ENCODE peak calls at places on chromosomes 4 and X, in six cellular contexts. One of them, this sample, is unnamed.
A peak's percentile ranks its signal among the peaks of the same experiment; 100 is the strongest.

GRCh38 chrX:38061335-38061734 is 55.0 kb downstream of the SYTL5 start:
- DNase-seq in astrocyte of the spinal cord: peak; percentile 34
- DNase-seq in lung: no peak
- DNase-seq in Peyer's patch: no peak
- DNase-seq in thoracic aorta: no peak
- DNase-seq in CD8-positive, alpha-beta memory T cell: no peak
- DNase-seq in this sample: no peak

GRCh38 chr4:142144813-142145212 is 508.4 kb downstream of the IL15 start:
- DNase-seq in Peyer's patch: no peak
- DNase-seq in thoracic aorta: no peak
- DNase-seq in CD8-positive, alpha-beta memory T cell: no peak
- DNase-seq in astrocyte of the spinal cord: no peak
- DNase-seq in lung: no peak
- DNase-seq in this sample: no peak

GRCh38 chr4:152534541-152535231 is 1.2 kb downstream of the FBXW7 start:
- DNase-seq in lung: peak; percentile 43
- DNase-seq in astrocyte of the spinal cord: peak; percentile 17
- DNase-seq in thoracic aorta: no peak
- DNase-seq in Peyer's patch: peak; percentile 79
- DNase-seq in CD8-positive, alpha-beta memory T cell: peak; percentile 44
- DNase-seq in this sample: no peak

GRCh38 chr4:146243141-146243882 is 29.0 kb downstream of the REELD1 start:
- DNase-seq in lung: no peak
- DNase-seq in astrocyte of the spinal cord: no peak
- DNase-seq in thoracic aorta: no peak
- DNase-seq in CD8-positive, alpha-beta memory T cell: peak; percentile 24
- DNase-seq in Peyer's patch: peak; percentile 60
- DNase-seq in this sample: no peak

GRCh38 chrX:142036111-142036510 is 132.4 kb downstream of the MAGEC1 start:
- DNase-seq in lung: no peak
- DNase-seq in thoracic aorta: no peak
- DNase-seq in astrocyte of the spinal cord: peak; percentile 66
- DNase-seq in Peyer's patch: no peak
- DNase-seq in CD8-positive, alpha-beta memory T cell: no peak
- DNase-seq in this sample: no peak

GRCh38 chr4:68132342-68132741 is 2.7 kb upstream of the TMPRSS11F start:
- DNase-seq in CD8-positive, alpha-beta memory T cell: no peak
- DNase-seq in astrocyte of the spinal cord: no peak
- DNase-seq in Peyer's patch: no peak
- DNase-seq in lung: no peak
- DNase-seq in thoracic aorta: no peak
- DNase-seq in this sample: no peak

GRCh38 chrX:69065451-69065850 is 99.8 kb downstream of the PJA1 start:
- DNase-seq in lung: no peak
- DNase-seq in CD8-positive, alpha-beta memory T cell: no peak
- DNase-seq in astrocyte of the spinal cord: no peak
- DNase-seq in Peyer's patch: peak; percentile 14
- DNase-seq in thoracic aorta: no peak
- DNase-seq in this sample: no peak

GRCh38 chrX:48689143-48689920 is 5.7 kb downstream of the WAS start:
- DNase-seq in CD8-positive, alpha-beta memory T cell: no peak
- DNase-seq in lung: no peak
- DNase-seq in Peyer's patch: no peak
- DNase-seq in thoracic aorta: no peak
- DNase-seq in astrocyte of the spinal cord: no peak
- DNase-seq in this sample: no peak

GRCh38 chr4:128600996-128601857 is 208.3 kb upstream of the JADE1 start:
- DNase-seq in thoracic aorta: peak; percentile 43
- DNase-seq in lung: peak; percentile 88
- DNase-seq in Peyer's patch: peak; percentile 75
- DNase-seq in astrocyte of the spinal cord: peak; percentile 98
- DNase-seq in CD8-positive, alpha-beta memory T cell: no peak
- DNase-seq in this sample: peak; percentile 100

GRCh38 chr4:98801259-98801725 is 127.6 kb downstream of the EIF4E start:
- DNase-seq in lung: no peak
- DNase-seq in Peyer's patch: no peak
- DNase-seq in CD8-positive, alpha-beta memory T cell: no peak
- DNase-seq in thoracic aorta: no peak
- DNase-seq in astrocyte of the spinal cord: no peak
- DNase-seq in this sample: no peak

DNA sequence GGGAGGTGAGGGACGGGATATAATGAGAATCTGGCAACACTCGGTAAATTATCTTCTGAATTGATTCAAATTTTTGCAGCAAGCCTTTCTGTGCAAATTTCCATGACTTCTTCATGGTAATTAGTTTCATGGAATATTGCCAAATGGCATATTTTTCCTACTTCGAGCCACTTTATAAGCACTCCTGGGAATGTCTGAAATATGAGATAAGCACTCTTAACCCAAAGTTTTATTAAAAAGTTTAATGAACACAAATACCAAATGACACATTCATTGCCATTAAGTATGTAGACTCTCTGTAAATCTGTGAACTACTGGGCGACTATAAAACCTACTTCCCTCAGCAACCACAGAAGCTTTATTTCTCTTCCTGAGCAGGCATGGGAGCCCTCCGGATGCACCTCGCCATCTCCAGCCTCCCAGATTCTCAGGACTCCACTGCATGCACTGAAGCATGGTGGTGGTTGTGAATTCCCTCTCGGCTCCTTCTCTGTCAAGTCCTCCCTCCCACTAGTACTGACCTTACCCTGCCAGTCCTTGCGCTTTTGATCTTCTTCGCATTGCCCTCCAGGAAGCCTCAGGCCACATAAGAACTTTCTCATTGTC is 154.4 kb upstream of the RPL34 start:
- DNase-seq in lung: no peak
- DNase-seq in Peyer's patch: no peak
- DNase-seq in astrocyte of the spinal cord: peak; percentile 49
- DNase-seq in CD8-positive, alpha-beta memory T cell: no peak
- DNase-seq in thoracic aorta: no peak
- DNase-seq in this sample: no peak
- H3K4me3 ChIP-seq in lung: no peak overlapping the region
- H3K4me3 ChIP-seq in Peyer's patch: no peak overlapping the region
- H3K4me3 ChIP-seq in astrocyte of the spinal cord: no peak overlapping the region
- H3K4me3 ChIP-seq in CD8-positive, alpha-beta memory T cell: no peak overlapping the region
- H3K4me3 ChIP-seq in thoracic aorta: no peak overlapping the region
- H3K4me3 ChIP-seq in this sample: no peak overlapping the region

GRCh38 chr4:39407584-39407885 is 805 bp downstream of the KLB start:
- DNase-seq in lung: no peak
- DNase-seq in Peyer's patch: no peak
- DNase-seq in CD8-positive, alpha-beta memory T cell: no peak
- DNase-seq in thoracic aorta: no peak
- DNase-seq in astrocyte of the spinal cord: no peak
- DNase-seq in this sample: no peak
- H3K4me3 ChIP-seq in lung: no peak overlapping the region
- H3K4me3 ChIP-seq in Peyer's patch: no peak overlapping the region
- H3K4me3 ChIP-seq in CD8-positive, alpha-beta memory T cell: no peak overlapping the region
- H3K4me3 ChIP-seq in thoracic aorta: no peak overlapping the region
- H3K4me3 ChIP-seq in astrocyte of the spinal cord: no peak overlapping the region
- H3K4me3 ChIP-seq in this sample: no peak overlapping the region

DNA sequence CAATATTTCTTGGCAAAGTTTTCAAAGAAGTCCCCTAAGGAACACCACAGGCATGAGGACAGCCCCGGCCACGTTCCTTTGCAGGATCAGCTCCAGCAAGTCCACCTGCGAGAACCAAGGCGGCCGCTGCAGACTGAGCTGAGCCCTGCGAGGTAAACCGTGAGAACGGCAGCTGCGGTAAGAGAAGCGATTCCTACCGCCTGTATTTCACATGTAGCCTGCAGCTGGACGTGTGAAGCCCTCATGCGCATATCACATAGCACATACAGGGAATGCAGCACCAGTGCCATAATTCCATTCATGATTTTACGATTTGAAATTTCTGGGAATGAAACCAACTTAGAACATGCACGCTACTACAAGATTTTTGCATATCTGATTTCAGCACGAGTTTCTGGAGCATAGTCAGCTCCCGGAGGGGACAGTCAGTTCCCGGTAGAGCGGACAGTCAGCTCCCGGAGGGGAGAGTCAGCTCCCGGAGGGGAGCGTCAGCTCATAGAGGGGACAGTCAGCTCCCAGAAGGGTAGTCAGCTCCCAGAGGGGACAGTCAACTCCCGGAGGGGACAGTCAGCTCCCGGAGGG is 41.7 kb downstream of the FGFRL1 start:
- DNase-seq in Peyer's patch: peak; percentile 45
- DNase-seq in CD8-positive, alpha-beta memory T cell: no peak
- DNase-seq in lung: no peak
- DNase-seq in thoracic aorta: no peak
- DNase-seq in astrocyte of the spinal cord: no peak
- DNase-seq in this sample: peak; percentile 63
- H3K4me3 ChIP-seq in Peyer's patch: no peak overlapping the region
- H3K4me3 ChIP-seq in CD8-positive, alpha-beta memory T cell: no peak overlapping the region
- H3K4me3 ChIP-seq in lung: no peak overlapping the region
- H3K4me3 ChIP-seq in thoracic aorta: peak overlapping the region; percentile 39
- H3K4me3 ChIP-seq in astrocyte of the spinal cord: no peak overlapping the region
- H3K4me3 ChIP-seq in this sample: peak overlapping the region; percentile 17

DNA sequence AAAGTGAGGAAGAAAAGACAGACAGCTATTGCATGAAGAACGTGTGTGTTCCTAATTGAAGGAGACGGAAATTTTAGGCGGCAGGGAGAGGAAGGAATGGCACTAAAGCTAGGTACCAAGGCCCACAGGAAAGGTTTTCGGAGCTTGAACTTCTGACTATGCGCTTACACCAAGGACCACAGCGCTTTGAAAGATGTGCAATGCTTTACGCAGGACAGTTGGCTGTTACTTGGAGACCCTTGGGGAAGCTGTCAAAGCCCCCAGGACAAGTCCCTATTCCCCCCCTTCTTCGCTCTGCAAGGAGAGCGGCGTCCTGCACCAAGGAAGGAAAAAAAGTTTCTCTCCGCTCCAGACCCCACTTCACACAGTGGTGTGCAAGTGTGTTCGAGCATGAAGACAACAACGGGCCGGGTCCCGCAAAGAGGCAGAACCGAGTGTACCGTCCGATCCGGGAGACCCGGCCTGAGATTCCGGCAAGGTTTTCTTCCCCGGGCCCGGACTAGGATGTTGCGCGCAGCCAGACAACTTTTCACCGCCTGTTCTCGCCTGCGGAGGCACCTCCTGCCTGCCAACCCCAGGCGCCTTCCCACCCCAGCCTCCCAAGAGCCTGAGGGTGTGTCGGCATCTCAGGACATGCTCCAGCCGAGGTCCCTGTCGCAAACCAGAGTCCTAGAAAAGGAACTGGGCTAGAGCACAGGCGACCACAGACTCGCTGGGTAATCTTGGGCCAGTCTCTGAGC is 888 bp downstream of the KDR start:
- DNase-seq in Peyer's patch: no peak
- DNase-seq in CD8-positive, alpha-beta memory T cell: no peak
- DNase-seq in astrocyte of the spinal cord: peak; percentile 29
- DNase-seq in lung: no peak
- DNase-seq in thoracic aorta: no peak
- DNase-seq in this sample: no peak
- H3K4me3 ChIP-seq in Peyer's patch: no peak overlapping the region
- H3K4me3 ChIP-seq in CD8-positive, alpha-beta memory T cell: no peak overlapping the region
- H3K4me3 ChIP-seq in astrocyte of the spinal cord: peak overlapping the region; percentile 69
- H3K4me3 ChIP-seq in lung: peak overlapping the region; percentile 69
- H3K4me3 ChIP-seq in thoracic aorta: peak overlapping the region; percentile 71
- H3K4me3 ChIP-seq in this sample: peak overlapping the region; percentile 69

GRCh38 chr4:10353110-10353509 is 104.1 kb downstream of the ZNF518B start:
- DNase-seq in Peyer's patch: no peak
- DNase-seq in astrocyte of the spinal cord: no peak
- DNase-seq in CD8-positive, alpha-beta memory T cell: no peak
- DNase-seq in lung: no peak
- DNase-seq in thoracic aorta: no peak
- DNase-seq in this sample: no peak
- H3K4me3 ChIP-seq in Peyer's patch: no peak overlapping the region
- H3K4me3 ChIP-seq in astrocyte of the spinal cord: no peak overlapping the region
- H3K4me3 ChIP-seq in CD8-positive, alpha-beta memory T cell: no peak overlapping the region
- H3K4me3 ChIP-seq in lung: no peak overlapping the region
- H3K4me3 ChIP-seq in thoracic aorta: no peak overlapping the region
- H3K4me3 ChIP-seq in this sample: no peak overlapping the region

GRCh38 chr4:2497324-2497723 is 28.4 kb downstream of the RNF4 start:
- DNase-seq in astrocyte of the spinal cord: no peak
- DNase-seq in thoracic aorta: no peak
- DNase-seq in CD8-positive, alpha-beta memory T cell: no peak
- DNase-seq in lung: no peak
- DNase-seq in Peyer's patch: no peak
- DNase-seq in this sample: no peak
- H3K4me3 ChIP-seq in astrocyte of the spinal cord: no peak overlapping the region
- H3K4me3 ChIP-seq in thoracic aorta: no peak overlapping the region
- H3K4me3 ChIP-seq in CD8-positive, alpha-beta memory T cell: no peak overlapping the region
- H3K4me3 ChIP-seq in lung: no peak overlapping the region
- H3K4me3 ChIP-seq in Peyer's patch: no peak overlapping the region
- H3K4me3 ChIP-seq in this sample: no peak overlapping the region

GRCh38 chrX:12871181-12871580 is 4.3 kb downstream of the TLR7 start:
- DNase-seq in thoracic aorta: no peak
- DNase-seq in astrocyte of the spinal cord: no peak
- DNase-seq in lung: no peak
- DNase-seq in Peyer's patch: no peak
- DNase-seq in CD8-positive, alpha-beta memory T cell: no peak
- DNase-seq in this sample: no peak
- H3K4me3 ChIP-seq in thoracic aorta: no peak overlapping the region
- H3K4me3 ChIP-seq in astrocyte of the spinal cord: no peak overlapping the region
- H3K4me3 ChIP-seq in lung: no peak overlapping the region
- H3K4me3 ChIP-seq in Peyer's patch: no peak overlapping the region
- H3K4me3 ChIP-seq in CD8-positive, alpha-beta memory T cell: no peak overlapping the region
- H3K4me3 ChIP-seq in this sample: no peak overlapping the region

GRCh38 chr4:176150283-176150682 is 45.1 kb downstream of the SPATA4 start:
- DNase-seq in astrocyte of the spinal cord: peak; percentile 52
- DNase-seq in thoracic aorta: no peak
- DNase-seq in lung: no peak
- DNase-seq in Peyer's patch: no peak
- DNase-seq in CD8-positive, alpha-beta memory T cell: no peak
- DNase-seq in this sample: no peak
- H3K4me3 ChIP-seq in astrocyte of the spinal cord: no peak overlapping the region
- H3K4me3 ChIP-seq in thoracic aorta: no peak overlapping the region
- H3K4me3 ChIP-seq in lung: no peak overlapping the region
- H3K4me3 ChIP-seq in Peyer's patch: no peak overlapping the region
- H3K4me3 ChIP-seq in CD8-positive, alpha-beta memory T cell: no peak overlapping the region
- H3K4me3 ChIP-seq in this sample: no peak overlapping the region

DNA sequence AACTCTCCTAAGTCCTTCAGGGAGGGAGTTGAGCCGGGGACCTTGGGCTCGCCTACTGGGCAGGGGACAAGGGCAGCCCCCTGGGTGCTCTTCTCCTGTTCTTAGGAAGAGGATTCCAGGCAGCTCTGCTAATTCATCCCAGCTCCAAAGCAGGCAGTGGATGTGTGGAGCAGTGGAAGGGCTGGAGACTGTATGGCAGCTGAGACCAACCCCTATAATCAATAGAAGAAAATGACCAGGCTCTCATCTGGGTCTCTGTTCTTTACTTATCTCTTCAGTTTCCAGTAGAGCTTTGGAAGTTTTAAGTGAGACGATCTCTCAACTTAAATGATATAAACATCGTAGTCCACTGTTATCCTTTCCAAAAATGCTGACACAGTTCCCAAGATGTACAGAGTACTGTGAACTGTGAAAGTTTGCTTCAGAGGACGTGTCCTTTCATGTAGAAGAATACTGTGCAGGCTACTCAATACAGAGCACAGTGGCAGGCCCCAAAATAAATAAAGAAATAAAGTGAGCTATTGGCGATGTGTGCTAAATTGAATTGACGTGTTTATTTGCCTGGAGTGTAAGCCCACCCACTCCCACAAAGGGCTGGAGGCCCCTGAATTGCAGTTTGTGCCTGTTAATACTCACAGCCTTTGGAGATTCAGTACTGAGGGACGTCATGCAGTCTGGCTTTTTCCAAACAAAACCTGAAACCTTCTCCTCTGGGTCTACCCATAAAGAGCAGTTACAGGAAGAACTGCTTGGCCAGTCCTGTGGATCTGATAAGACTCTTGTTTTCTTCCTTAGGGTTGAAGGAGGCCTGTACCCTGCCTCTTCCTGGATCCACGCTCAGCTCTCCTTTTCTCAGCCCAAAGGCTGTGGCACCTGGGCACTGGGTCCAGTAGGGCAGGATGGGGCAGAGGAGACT is 66.2 kb downstream of the SOWAHB start:
- DNase-seq in Peyer's patch: peak; percentile 50
- DNase-seq in astrocyte of the spinal cord: peak; percentile 33
- DNase-seq in thoracic aorta: no peak
- DNase-seq in CD8-positive, alpha-beta memory T cell: no peak
- DNase-seq in lung: no peak
- DNase-seq in this sample: no peak
- H3K4me3 ChIP-seq in Peyer's patch: no peak overlapping the region
- H3K4me3 ChIP-seq in astrocyte of the spinal cord: no peak overlapping the region
- H3K4me3 ChIP-seq in thoracic aorta: peak overlapping the region; percentile 40
- H3K4me3 ChIP-seq in CD8-positive, alpha-beta memory T cell: no peak overlapping the region
- H3K4me3 ChIP-seq in lung: no peak overlapping the region
- H3K4me3 ChIP-seq in this sample: no peak overlapping the region

This sample was measured in skeletal muscle cell.